ENCODE peak calls at places on chromosomes 2 and 18, in five cellular contexts. S is K562, F is H1, O is HepG2, W is GM12878. Q is an unnamed sample.

GRCh38 chr2:73292316-73292905 is 937 bp downstream of the EGR4 start:
- DNase-seq in F (peak), O (no peak), S (no peak), W (no peak), Q (no peak)

GRCh38 chr2:135183822-135184221 is 131.7 kb downstream of the RAB3GAP1 start:
- DNase-seq in S (no peak), W (no peak), O (no peak), F (no peak), Q (no peak)

GRCh38 chr2:96895032-96895708 is 25.3 kb upstream of the SEMA4C start:
- DNase-seq in S (peak), W (no peak), O (no peak), F (no peak), Q (no peak)

GRCh38 chr2:196489366-196489765 is 150.1 kb upstream of the CCDC150 start:
- DNase-seq in F (no peak), O (no peak), S (no peak), W (no peak), Q (no peak)

GRCh38 chr2:218734190-218734975 is 23.7 kb downstream of the TTLL4 start:
- DNase-seq in F (no peak), W (no peak), S (no peak), O (peak), Q (no peak)

GRCh38 chr2:37896319-37896718 is 28.8 kb upstream of the RMDN2 start:
- DNase-seq in S (no peak), O (peak), F (no peak), W (no peak), Q (peak)

GRCh38 chr2:166088634-166089033 is 39.2 kb downstream of the SCN1A start:
- DNase-seq in O (peak), F (no peak), W (no peak), S (no peak), Q (no peak)

GRCh38 chr2:227545990-227546389 is 52.7 kb upstream of the SCYGR2 start:
- DNase-seq in F (peak), W (no peak), S (no peak), O (peak), Q (no peak)

GRCh38 chr18:50644807-50645206 is 84.9 kb downstream of the MAPK4 start:
- DNase-seq in S (peak), W (no peak), O (peak), F (peak), Q (peak)

GRCh38 chr18:8942021-8942908 is 160.2 kb upstream of the NDUFV2 start:
- DNase-seq in F (no peak), W (no peak), O (no peak), S (no peak), Q (no peak)

GRCh38 chr2:61763605-61764034 is 90.2 kb downstream of the FAM161A start:
- DNase-seq in O (peak), W (no peak), S (peak), F (no peak), Q (peak)

GRCh38 chr2:178230396-178230795 is 36.1 kb downstream of the OSBPL6 start:
- DNase-seq in F (no peak), W (no peak), O (no peak), S (no peak), Q (no peak)

GRCh38 chr2:133120310-133120709 is 448.0 kb downstream of the NCKAP5 start:
- DNase-seq in W (no peak), S (no peak), F (no peak), O (no peak), Q (no peak)

GRCh38 chr2:237600205-237600846 is 9.8 kb upstream of the RAB17 start:
- DNase-seq in O (peak), W (no peak), F (no peak), S (no peak), Q (peak)

GRCh38 chr2:66577331-66578041 is 142.6 kb downstream of the MEIS1 start:
- DNase-seq in O (no peak), W (no peak), S (no peak), F (peak), Q (no peak)

GRCh38 chr2:71711470-71711857 is 258.1 kb downstream of the DYSF start:
- DNase-seq in F (no peak), S (no peak), O (no peak), W (no peak), Q (no peak)

GRCh38 chr2:85326406-85326945 is 1.3 kb downstream of the TGOLN2 start:
- DNase-seq in W (no peak), F (no peak), O (peak), S (no peak), Q (no peak)

GRCh38 chr18:7577706-7578105 is 10.6 kb downstream of the PTPRM start:
- DNase-seq in W (no peak), S (no peak), F (peak), O (peak), Q (no peak)

GRCh38 chr2:38415023-38415422 is 38.0 kb upstream of the ATL2 start:
- DNase-seq in S (no peak), O (no peak), F (no peak), W (no peak), Q (no peak)

GRCh38 chr18:7872569-7872968 is 305.5 kb downstream of the PTPRM start:
- DNase-seq in S (no peak), W (no peak), O (peak), F (no peak), Q (peak)

GRCh38 chr18:44396550-44396949 is 284.1 kb upstream of the SETBP1 start:
- DNase-seq in W (no peak), O (no peak), F (no peak), S (no peak), Q (no peak)

GRCh38 chr18:69689081-69689759 is 258.5 kb downstream of the CD226 start:
- DNase-seq in S (no peak), W (no peak), F (no peak), O (no peak), Q (no peak)

GRCh38 chr18:24989760-24990547 is 362.0 kb downstream of the ZNF521 start:
- DNase-seq in O (no peak), W (no peak), F (no peak), S (no peak), Q (no peak)

GRCh38 chr18:43893001-43893637 is 615.8 kb upstream of the SYT4 start:
- DNase-seq in S (no peak), O (no peak), W (no peak), F (no peak), Q (no peak)

GRCh38 chr18:38868757-38869156 is 1303.2 kb upstream of the CELF4 start:
- DNase-seq in W (no peak), O (no peak), F (no peak), S (no peak), Q (no peak)

GRCh38 chr2:12300927-12301326 is 415.8 kb upstream of the TRIB2 start:
- DNase-seq in O (no peak), W (no peak), F (no peak), S (no peak), Q (no peak)

GRCh38 chr2:12304494-12305228 is 412.1 kb upstream of the TRIB2 start:
- DNase-seq in S (no peak), O (no peak), W (no peak), F (no peak), Q (peak)

GRCh38 chr2:12302140-12302539 is 414.6 kb upstream of the TRIB2 start:
- DNase-seq in S (no peak), W (no peak), F (no peak), O (no peak), Q (no peak)

GRCh38 chr2:12302691-12303090 is 414.0 kb upstream of the TRIB2 start:
- DNase-seq in W (no peak), O (no peak), S (no peak), F (no peak), Q (no peak)

DNA sequence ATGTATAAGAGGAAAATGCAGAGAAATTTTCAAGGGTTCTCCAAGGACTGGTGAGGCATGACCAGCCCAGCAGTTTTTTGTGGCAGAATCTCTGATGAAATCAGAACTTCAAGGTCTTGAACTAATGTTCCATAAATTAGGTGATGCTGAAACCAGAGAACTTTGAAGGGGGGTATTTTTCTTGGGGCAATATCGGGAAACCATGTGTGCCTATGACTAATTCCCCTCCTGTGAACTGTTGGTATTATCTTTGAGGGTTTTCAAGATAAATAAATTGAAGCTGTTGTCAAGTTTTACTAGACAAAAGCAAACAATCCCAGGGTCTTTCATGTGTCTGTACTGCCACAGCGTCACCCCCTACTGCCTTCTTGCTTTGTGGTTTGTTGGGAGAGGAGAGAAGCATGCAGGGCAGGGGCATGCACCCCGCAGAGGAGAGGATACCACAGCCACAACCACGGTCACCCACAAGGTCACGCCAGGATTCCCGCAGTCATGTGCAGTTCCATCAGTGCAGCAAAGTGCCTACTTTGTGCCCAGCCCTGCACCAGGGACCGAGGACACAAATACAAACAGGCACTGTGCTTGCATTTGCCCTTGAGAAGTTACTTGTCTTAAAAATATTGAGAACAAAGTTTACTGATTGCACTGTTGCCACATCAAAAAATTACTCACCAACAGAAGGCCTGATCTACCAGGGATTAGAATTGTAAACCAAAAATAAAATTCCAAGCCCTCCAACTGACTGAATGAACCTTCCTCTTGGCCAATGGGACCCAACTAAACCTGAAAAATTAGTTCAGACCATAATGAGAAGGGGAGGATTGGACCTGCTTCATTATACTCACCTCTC is 413.3 kb upstream of the TRIB2 start:
- DNase-seq in S (no peak), F (no peak), W (no peak), O (no peak), Q (no peak)
- TF ChIP-seq RFX5 in S (no peak), F (no peak), W (no peak), O (no peak), Q (no peak)

DNA sequence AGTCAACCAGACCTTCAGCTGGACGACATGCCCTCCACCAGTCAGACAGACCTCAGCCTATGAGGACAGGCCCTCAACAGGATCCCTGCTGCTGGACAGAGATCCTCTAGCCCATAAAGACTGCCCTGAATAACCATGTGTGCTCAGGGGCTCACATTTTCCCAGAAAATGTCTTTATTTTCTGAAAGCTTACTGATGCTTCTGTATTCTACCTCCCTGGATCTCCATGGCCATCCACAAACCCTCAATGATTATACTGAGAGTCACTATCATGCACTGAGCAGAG is 1.8 kb upstream of the PTPN18 start:
- DNase-seq in O (no peak), S (no peak), W (no peak), F (peak), Q (no peak)
- TF ChIP-seq MAX in O (no peak), S (no peak), W (no peak), F (no peak), Q (no peak)

DNA sequence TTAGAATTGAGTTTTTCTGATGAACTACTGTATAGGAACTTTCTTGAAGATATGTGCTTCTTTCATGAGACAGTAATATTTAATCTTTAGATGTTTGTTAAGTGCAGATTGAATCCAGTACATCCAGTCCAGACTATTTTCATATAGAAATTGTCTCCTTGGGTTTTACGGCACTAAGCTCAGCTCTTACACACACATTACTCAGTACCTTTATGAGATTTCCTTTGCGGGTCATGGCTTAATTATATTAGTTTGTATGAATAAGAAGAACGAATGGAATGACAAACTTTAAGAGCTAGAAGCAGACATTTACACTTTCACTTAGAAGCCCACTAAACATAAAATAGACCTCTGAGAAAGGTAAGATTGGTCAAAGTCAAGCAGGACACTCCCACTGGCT is 223.3 kb upstream of the THUMPD2 start:
- DNase-seq in W (no peak), O (no peak), F (no peak), S (no peak), Q (no peak)
- TF ChIP-seq GABPA in W (no peak), O (no peak), F (no peak), S (no peak), Q (no peak)

DNA sequence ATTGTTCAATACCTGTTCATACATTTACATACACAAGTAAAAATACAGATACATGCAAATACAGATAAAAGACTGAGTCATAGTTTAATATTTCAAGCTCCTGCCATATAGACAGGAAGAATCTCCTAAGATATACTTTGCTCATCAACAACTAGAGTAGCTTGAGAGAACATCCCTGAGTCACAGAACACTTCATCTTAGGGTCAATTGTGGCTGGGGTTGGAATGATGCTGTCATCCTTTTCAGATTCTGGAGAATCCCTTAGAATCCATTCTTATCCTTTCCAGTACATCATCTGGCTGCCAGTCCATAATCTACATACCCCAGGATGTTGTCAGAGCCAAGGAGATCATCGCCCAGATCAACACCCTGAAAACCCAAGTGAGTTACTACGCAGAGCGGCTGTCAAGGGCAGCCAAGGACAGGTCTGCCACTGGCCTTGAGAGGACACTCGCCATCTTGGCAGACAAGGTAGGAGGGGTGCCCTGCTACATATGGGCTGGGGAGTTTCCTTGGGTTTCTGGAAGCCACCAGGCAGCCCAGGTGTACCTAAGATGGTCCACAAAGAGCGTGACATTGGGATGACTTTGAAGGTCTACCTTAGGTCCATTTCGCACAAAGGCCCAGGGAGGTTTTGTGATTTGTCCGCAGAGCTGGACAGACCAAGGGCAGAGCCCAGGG is 55.7 kb downstream of the COA5 start:
- DNase-seq in F (no peak), O (no peak), W (no peak), S (no peak), Q (no peak)
- TF ChIP-seq RFX5 in F (no peak), O (no peak), W (no peak), S (no peak), Q (no peak)

GRCh38 chr2:67662222-67662621 is 265.1 kb downstream of the ETAA1 start:
- DNase-seq in W (no peak), S (no peak), O (no peak), F (no peak), Q (no peak)
- TF ChIP-seq MAX in W (no peak), S (no peak), O (no peak), F (no peak), Q (no peak)

DNA sequence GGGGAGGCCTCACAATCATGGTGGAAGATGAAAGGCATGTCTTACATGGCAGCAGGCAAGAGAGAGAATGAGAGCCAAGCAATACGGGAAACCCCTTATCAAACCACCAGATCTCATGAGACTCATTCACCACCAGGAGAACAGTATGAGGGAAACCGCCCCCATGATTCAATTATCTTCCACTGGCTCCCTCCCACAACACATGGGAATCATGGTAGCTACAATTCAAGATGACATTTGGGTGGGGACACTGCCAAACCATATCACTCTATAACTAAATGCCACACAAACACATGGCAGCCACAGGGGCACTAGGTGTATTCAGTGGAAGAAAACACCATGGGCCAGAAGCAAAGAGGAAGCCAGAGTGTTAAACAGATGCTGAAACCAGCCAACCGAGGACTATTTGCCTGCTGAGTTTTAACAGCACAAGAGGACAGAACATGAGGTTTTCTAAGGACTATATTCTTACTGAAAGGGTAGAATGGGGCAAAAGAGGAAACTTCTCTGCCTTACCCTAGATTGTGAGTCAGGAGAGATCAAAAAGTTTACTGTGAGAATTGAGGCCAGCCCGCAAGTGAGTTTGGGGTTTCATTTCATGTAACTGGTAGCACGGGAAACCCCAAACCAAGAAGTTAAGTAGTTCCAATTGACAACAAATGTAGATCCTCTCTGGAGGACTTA is 49.2 kb downstream of the SIGLEC15 start:
- DNase-seq in S (no peak), W (peak), O (no peak), F (no peak), Q (no peak)
- TF ChIP-seq GABPA in S (no peak), W (no peak), O (no peak), F (no peak), Q (no peak)